ENCODE peak calls at places on chromosomes 12 and 14, in ten cellular contexts. S is ovary, F is fibroblast of mammary gland, E is A549, G is HL-60, B is foreskin fibroblast, J is pancreas, M is AG04450, R is cardiac muscle cell, X is fibroblast of lung. L is an unnamed sample.

GRCh38 chr14:71703477-71703876 is 228.8 kb upstream of the RGS6 start:
- DNase-seq in S (no peak), F (peak; percentile 66), E (no peak), G (no peak), B (peak; percentile 52), J (no peak), M (no peak), R (peak; percentile 69), X (peak; percentile 39), L (no peak)

GRCh38 chr12:124533456-124533855 is 34.0 kb downstream of the NCOR2 start:
- DNase-seq in S (no peak), F (no peak), E (no peak), G (no peak), B (no peak), J (no peak), M (no peak), R (no peak), X (no peak), L (no peak)

GRCh38 chr14:26281280-26281998 is 316.4 kb downstream of the NOVA1 start:
- DNase-seq in S (no peak), F (peak; percentile 77), E (peak; percentile 5), G (peak; percentile 1), B (peak; percentile 4), J (no peak), M (peak; percentile 37), R (peak; percentile 88), X (peak; percentile 77), L (no peak)

GRCh38 chr14:106838991-106839769 is 1312.8 kb downstream of the TMEM121 start:
- DNase-seq in S (no peak), F (no peak), E (no peak), G (no peak), B (no peak), J (no peak), M (no peak), R (no peak), X (no peak), L (no peak)

GRCh38 chr14:68359862-68360552 is 432.9 kb downstream of the ZFP36L1 start:
- DNase-seq in S (peak; percentile 51), F (peak; percentile 17), E (peak; percentile 22), G (peak; percentile 8), B (no peak), J (no peak), M (no peak), R (peak; percentile 41), X (peak; percentile 25), L (peak; percentile 42)

GRCh38 chr14:56117765-56118610 is at the start of gene PELI2:
- DNase-seq in S (peak; percentile 90), F (peak; percentile 43), E (peak; percentile 33), G (peak; percentile 79), B (peak; percentile 68), J (peak; percentile 93), M (peak; percentile 54), R (peak; percentile 89), X (peak; percentile 78), L (no peak)

GRCh38 chr14:42855159-42855558 is 1248.5 kb downstream of the LRFN5 start:
- DNase-seq in S (no peak), F (peak; percentile 2), E (no peak), G (no peak), B (no peak), J (no peak), M (no peak), R (peak; percentile 2), X (peak; percentile 51), L (no peak)

GRCh38 chr12:34597548-34598351 is 575.5 kb downstream of the ALG10 start:
- DNase-seq in S (no peak), F (no peak), E (no peak), G (no peak), B (no peak), J (peak; percentile 9), M (no peak), R (no peak), X (no peak), L (no peak)

GRCh38 chr14:24673534-24674203 is 39.7 kb upstream of the GZMB start:
- DNase-seq in S (no peak), F (no peak), E (no peak), G (no peak), B (no peak), J (no peak), M (no peak), R (no peak), X (no peak), L (no peak)

GRCh38 chr12:131511391-131511802 is 199.5 kb upstream of the SFSWAP start:
- DNase-seq in S (no peak), F (peak; percentile 1), E (no peak), G (peak; percentile 35), B (no peak), J (no peak), M (no peak), R (peak; percentile 15), X (no peak), L (no peak)

GRCh38 chr14:77212933-77213656 is 31.5 kb downstream of the TMEM63C start:
- DNase-seq in S (no peak), F (peak; percentile 8), E (peak; percentile 72), G (peak; percentile 23), B (peak; percentile 4), J (peak; percentile 82), M (no peak), R (peak; percentile 25), X (no peak), L (no peak)

GRCh38 chr12:115870527-115870926 is 407.0 kb downstream of the MED13L start:
- DNase-seq in S (no peak), F (no peak), E (no peak), G (no peak), B (no peak), J (no peak), M (no peak), R (no peak), X (no peak), L (no peak)

GRCh38 chr12:115872919-115873357 is 404.6 kb downstream of the MED13L start:
- DNase-seq in S (no peak), F (no peak), E (no peak), G (no peak), B (no peak), J (no peak), M (no peak), R (no peak), X (no peak), L (no peak)

GRCh38 chr12:115870021-115870420 is 407.5 kb downstream of the MED13L start:
- DNase-seq in S (no peak), F (no peak), E (no peak), G (no peak), B (no peak), J (no peak), M (no peak), R (no peak), X (no peak), L (no peak)

GRCh38 chr12:115872212-115872611 is 405.3 kb downstream of the MED13L start:
- DNase-seq in S (no peak), F (no peak), E (no peak), G (no peak), B (no peak), J (no peak), M (no peak), R (no peak), X (no peak), L (no peak)

DNA sequence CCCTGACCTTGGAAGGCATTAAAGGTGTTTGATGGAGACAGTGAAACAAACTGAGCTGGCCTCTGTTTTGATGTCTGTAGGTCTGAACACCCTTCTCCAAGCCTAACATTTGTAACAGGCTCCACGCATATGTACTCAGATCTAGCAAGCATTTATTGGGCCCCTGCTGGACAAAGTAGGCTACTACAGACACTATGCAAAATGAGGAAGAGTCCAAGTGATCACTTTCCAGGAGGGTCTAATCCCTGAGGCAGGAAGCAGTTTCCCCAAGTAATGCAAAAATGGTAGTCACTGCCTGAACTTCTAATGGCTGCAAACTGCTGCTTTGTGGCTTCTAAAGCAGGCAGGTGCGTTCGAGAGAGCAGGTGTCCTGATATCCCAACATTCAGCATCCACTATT is 405.8 kb downstream of the MED13L start:
- DNase-seq in S (no peak), F (peak; percentile 32), E (peak; percentile 66), G (no peak), B (peak; percentile 8), J (no peak), M (no peak), R (peak; percentile 45), X (peak; percentile 20), L (peak; percentile 54)
- TF ChIP-seq CTCF in S (no peak), F (peak; percentile 75), E (peak; percentile 43), G (peak; percentile 59), B (peak; percentile 63), J (peak; percentile 30), M (peak; percentile 73), R (peak; percentile 73), X (peak; percentile 72), L (peak; percentile 69)

GRCh38 chr12:63037721-63038120 is 102.8 kb upstream of the PPM1H start:
- DNase-seq in S (no peak), F (no peak), E (no peak), G (no peak), B (no peak), J (no peak), M (no peak), R (no peak), X (no peak), L (no peak)
- H3K4me3 ChIP-seq in S (no peak overlapping the region), F (no peak overlapping the region), E (no peak overlapping the region), G (no peak overlapping the region), B (no peak overlapping the region), J (no peak overlapping the region), M (no peak overlapping the region), R (no peak overlapping the region), X (no peak overlapping the region), L (no peak overlapping the region)

DNA sequence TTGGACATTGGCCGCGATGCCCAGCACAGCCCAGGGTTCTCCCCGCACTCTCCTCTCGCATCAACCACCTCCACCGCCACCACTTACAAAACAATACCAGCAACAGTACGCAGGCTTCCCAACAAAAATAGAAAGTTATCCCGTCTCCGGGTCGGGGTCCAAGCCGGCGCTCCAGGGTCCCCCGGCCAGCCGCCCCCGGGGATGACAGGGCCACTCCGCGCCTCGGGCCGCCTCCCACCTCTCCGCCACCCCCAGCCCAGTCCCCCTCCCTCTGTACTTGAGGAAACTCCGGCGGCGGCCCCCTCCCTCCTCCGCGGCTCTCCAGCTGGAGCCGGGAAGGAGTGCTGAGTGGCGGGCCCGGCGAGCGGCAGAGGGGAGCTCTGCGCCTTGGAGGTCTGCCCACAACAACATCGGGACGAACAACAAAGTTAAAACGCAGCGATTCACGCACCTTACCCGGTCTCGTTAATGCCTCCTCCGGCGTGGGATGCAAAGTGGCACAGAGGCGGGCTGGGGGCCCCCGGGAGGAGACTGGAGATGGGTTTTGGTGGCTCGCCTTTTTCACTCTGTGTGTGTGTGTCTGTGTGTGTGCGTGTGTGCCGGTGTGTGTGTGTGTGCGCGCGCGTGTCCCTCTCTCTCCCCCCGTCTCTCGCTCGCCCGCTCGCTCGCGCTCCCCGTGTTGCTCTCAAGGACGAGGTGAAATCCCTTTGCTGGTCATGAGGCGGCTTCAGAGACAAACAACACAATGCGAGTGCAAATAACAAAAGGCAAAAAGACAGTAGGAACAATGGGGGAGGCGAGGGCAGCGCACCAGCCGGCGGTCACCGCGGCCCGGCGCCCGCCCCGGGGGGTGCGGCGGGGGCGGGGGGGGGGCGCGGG is 386.8 kb downstream of the BCAT1 start:
- DNase-seq in S (peak; percentile 85), F (peak; percentile 60), E (peak; percentile 17), G (no peak), B (peak; percentile 39), J (peak; percentile 75), M (no peak), R (peak; percentile 73), X (peak; percentile 83), L (no peak)
- TF ChIP-seq CTCF in S (no peak), F (no peak), E (no peak), G (no peak), B (no peak), J (no peak), M (no peak), R (no peak), X (no peak), L (no peak)

DNA sequence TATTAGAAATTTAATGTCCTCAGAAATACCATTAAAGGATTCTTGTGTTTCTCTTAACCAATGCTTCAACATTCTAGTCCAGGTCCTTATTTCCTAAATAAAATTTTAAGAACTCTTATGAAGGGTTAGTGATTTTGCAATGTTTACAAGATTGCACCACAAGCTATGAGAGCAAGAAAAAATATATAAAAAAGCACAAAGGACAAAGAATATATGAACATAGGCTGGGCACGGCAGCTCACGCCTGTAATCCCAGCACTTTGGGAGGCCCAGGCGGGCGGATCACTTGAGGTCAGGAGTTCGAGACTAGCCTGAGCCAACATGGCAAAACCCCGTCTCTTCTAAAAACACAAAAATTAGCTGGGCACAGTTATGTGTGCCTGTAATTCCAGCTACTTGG is 7.6 kb downstream of the RACGAP1 start:
- DNase-seq in S (no peak), F (peak; percentile 66), E (no peak), G (peak; percentile 20), B (peak; percentile 51), J (no peak), M (no peak), R (peak; percentile 80), X (peak; percentile 93), L (no peak)
- H3K4me3 ChIP-seq in S (no peak overlapping the region), F (no peak overlapping the region), E (no peak overlapping the region), G (no peak overlapping the region), B (no peak overlapping the region), J (no peak overlapping the region), M (no peak overlapping the region), R (no peak overlapping the region), X (peak overlapping the region; percentile 28), L (no peak overlapping the region)

L was measured in HFF-Myc.